ENCODE peak calls at places on chromosomes 13 and 19, in nine cellular contexts. One of them, this sample, is unnamed.

GRCh38 chr13:20492641-20493040 is 33.0 kb downstream of the CRYL1 start:
- DNase-seq in stomach: no peak
- DNase-seq in ascending aorta: no peak
- DNase-seq in DND-41: peak; percentile 39
- DNase-seq in naive thymus-derived CD4-positive, alpha-beta T cell: no peak
- DNase-seq in heart right ventricle: no peak
- DNase-seq in body of pancreas: no peak
- DNase-seq in neural progenitor cell: peak; percentile 41
- DNase-seq in lower lobe of right lung: no peak
- DNase-seq in this sample: peak; percentile 36

GRCh38 chr19:35153701-35154534 is 617 bp upstream of the FXYD5 start:
- DNase-seq in lower lobe of right lung: peak; percentile 68
- DNase-seq in neural progenitor cell: peak; percentile 79
- DNase-seq in ascending aorta: no peak
- DNase-seq in naive thymus-derived CD4-positive, alpha-beta T cell: peak; percentile 56
- DNase-seq in DND-41: peak; percentile 78
- DNase-seq in body of pancreas: peak; percentile 43
- DNase-seq in heart right ventricle: no peak
- DNase-seq in stomach: peak; percentile 58
- DNase-seq in this sample: no peak

GRCh38 chr19:46413262-46414031 is at the start of gene CCDC8:
- DNase-seq in DND-41: no peak
- DNase-seq in neural progenitor cell: peak; percentile 97
- DNase-seq in body of pancreas: peak; percentile 94
- DNase-seq in naive thymus-derived CD4-positive, alpha-beta T cell: no peak
- DNase-seq in heart right ventricle: peak; percentile 86
- DNase-seq in ascending aorta: peak; percentile 92
- DNase-seq in lower lobe of right lung: peak; percentile 75
- DNase-seq in stomach: no peak
- DNase-seq in this sample: peak; percentile 98

GRCh38 chr19:29660835-29661234 is 4.4 kb upstream of the PLEKHF1 start:
- DNase-seq in neural progenitor cell: no peak
- DNase-seq in heart right ventricle: no peak
- DNase-seq in naive thymus-derived CD4-positive, alpha-beta T cell: peak; percentile 66
- DNase-seq in ascending aorta: no peak
- DNase-seq in DND-41: no peak
- DNase-seq in lower lobe of right lung: no peak
- DNase-seq in stomach: no peak
- DNase-seq in body of pancreas: no peak
- DNase-seq in this sample: no peak

GRCh38 chr13:63433546-63434150 is 2018.0 kb upstream of the PCDH20 start:
- DNase-seq in neural progenitor cell: no peak
- DNase-seq in naive thymus-derived CD4-positive, alpha-beta T cell: no peak
- DNase-seq in heart right ventricle: no peak
- DNase-seq in ascending aorta: no peak
- DNase-seq in stomach: no peak
- DNase-seq in body of pancreas: no peak
- DNase-seq in lower lobe of right lung: no peak
- DNase-seq in DND-41: no peak
- DNase-seq in this sample: peak; percentile 7

GRCh38 chr13:43580280-43580679 is 206.5 kb downstream of the ENOX1 start:
- DNase-seq in body of pancreas: no peak
- DNase-seq in DND-41: no peak
- DNase-seq in naive thymus-derived CD4-positive, alpha-beta T cell: no peak
- DNase-seq in lower lobe of right lung: no peak
- DNase-seq in heart right ventricle: no peak
- DNase-seq in stomach: no peak
- DNase-seq in ascending aorta: no peak
- DNase-seq in neural progenitor cell: no peak
- DNase-seq in this sample: no peak

GRCh38 chr19:46508206-46508605 is 12.5 kb upstream of the PNMA8B start:
- DNase-seq in DND-41: no peak
- DNase-seq in body of pancreas: no peak
- DNase-seq in heart right ventricle: no peak
- DNase-seq in lower lobe of right lung: no peak
- DNase-seq in ascending aorta: no peak
- DNase-seq in neural progenitor cell: no peak
- DNase-seq in stomach: no peak
- DNase-seq in naive thymus-derived CD4-positive, alpha-beta T cell: no peak
- DNase-seq in this sample: no peak

GRCh38 chr13:21670006-21670882 is 629 bp upstream of the FGF9 start:
- DNase-seq in lower lobe of right lung: peak; percentile 62
- DNase-seq in neural progenitor cell: peak; percentile 87
- DNase-seq in naive thymus-derived CD4-positive, alpha-beta T cell: peak; percentile 38
- DNase-seq in ascending aorta: no peak
- DNase-seq in DND-41: peak; percentile 71
- DNase-seq in body of pancreas: peak; percentile 46
- DNase-seq in heart right ventricle: peak; percentile 59
- DNase-seq in stomach: peak; percentile 48
- DNase-seq in this sample: peak; percentile 71

GRCh38 chr19:35468637-35469036 is 20.6 kb downstream of the FFAR2 start:
- DNase-seq in ascending aorta: no peak
- DNase-seq in stomach: peak; percentile 70
- DNase-seq in heart right ventricle: peak; percentile 36
- DNase-seq in body of pancreas: peak; percentile 77
- DNase-seq in neural progenitor cell: peak; percentile 59
- DNase-seq in DND-41: peak; percentile 49
- DNase-seq in naive thymus-derived CD4-positive, alpha-beta T cell: peak; percentile 30
- DNase-seq in lower lobe of right lung: peak; percentile 67
- DNase-seq in this sample: peak; percentile 22

GRCh38 chr19:12656899-12657571 is 9.5 kb downstream of the MAN2B1 start:
- DNase-seq in heart right ventricle: no peak
- DNase-seq in DND-41: peak; percentile 43
- DNase-seq in neural progenitor cell: no peak
- DNase-seq in body of pancreas: peak; percentile 50
- DNase-seq in naive thymus-derived CD4-positive, alpha-beta T cell: no peak
- DNase-seq in lower lobe of right lung: no peak
- DNase-seq in ascending aorta: no peak
- DNase-seq in stomach: no peak
- DNase-seq in this sample: no peak

GRCh38 chr13:59201836-59202235 is 961.9 kb downstream of the DIAPH3 start:
- DNase-seq in lower lobe of right lung: no peak
- DNase-seq in naive thymus-derived CD4-positive, alpha-beta T cell: no peak
- DNase-seq in neural progenitor cell: no peak
- DNase-seq in ascending aorta: no peak
- DNase-seq in DND-41: no peak
- DNase-seq in heart right ventricle: no peak
- DNase-seq in stomach: no peak
- DNase-seq in body of pancreas: no peak
- DNase-seq in this sample: no peak

DNA sequence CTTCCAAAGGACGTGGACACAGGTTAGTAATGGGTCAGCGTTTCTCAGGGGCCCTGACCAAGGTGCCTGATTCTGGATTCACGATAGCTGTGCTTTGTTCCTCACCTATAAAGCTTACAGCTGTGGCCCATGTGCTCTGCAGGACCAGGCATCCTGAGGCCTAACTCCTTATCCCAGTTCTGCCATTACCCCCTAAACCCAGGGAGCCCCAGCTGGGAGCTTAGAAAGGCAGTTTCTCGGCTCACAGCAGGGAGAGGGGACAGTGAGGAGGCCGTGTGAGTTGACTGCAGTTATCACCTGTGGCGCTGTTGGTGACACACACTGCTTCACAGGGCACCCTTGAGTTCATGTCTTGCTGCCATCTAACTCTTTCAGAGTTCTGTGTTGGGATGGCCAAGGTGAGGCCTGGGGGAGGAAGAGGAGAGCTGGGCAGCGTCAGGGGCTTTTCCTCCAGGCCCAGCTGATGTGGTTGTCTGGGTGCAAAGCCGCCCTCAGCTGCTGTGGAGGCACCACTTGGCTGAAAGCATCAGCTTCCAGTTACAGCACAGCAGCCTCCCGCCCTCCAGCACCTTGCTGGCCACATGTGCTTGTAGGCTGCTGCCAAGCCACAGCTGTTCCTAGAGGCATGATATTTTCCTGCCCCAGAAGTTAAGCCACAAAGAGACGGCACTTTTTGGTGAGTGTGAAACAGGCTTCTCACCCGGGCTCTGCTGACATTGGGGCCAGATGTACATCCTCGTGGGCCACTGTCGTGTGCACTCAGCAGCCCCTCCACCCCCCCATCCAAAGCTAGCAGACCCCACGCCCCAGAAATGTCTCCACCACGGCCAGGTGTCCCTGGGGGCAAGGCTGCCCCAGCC is 99.6 kb upstream of the MCF2L start:
- DNase-seq in naive thymus-derived CD4-positive, alpha-beta T cell: no peak
- DNase-seq in neural progenitor cell: no peak
- DNase-seq in stomach: no peak
- DNase-seq in lower lobe of right lung: no peak
- DNase-seq in DND-41: no peak
- DNase-seq in heart right ventricle: no peak
- DNase-seq in body of pancreas: no peak
- DNase-seq in ascending aorta: peak; percentile 49
- DNase-seq in this sample: peak; percentile 87
- H3K36me3 ChIP-seq in naive thymus-derived CD4-positive, alpha-beta T cell: no peaks in the 10 kb centered on the region
- H3K36me3 ChIP-seq in neural progenitor cell: no peaks in the 10 kb centered on the region
- H3K36me3 ChIP-seq in stomach: peaks cover 39% of the 10 kb centered on the region
- H3K36me3 ChIP-seq in lower lobe of right lung: peaks cover 66% of the 10 kb centered on the region
- H3K36me3 ChIP-seq in DND-41: peaks cover 22% of the 10 kb centered on the region
- H3K36me3 ChIP-seq in heart right ventricle: peaks cover 60% of the 10 kb centered on the region
- H3K36me3 ChIP-seq in body of pancreas: peaks cover 6% of the 10 kb centered on the region
- H3K36me3 ChIP-seq in ascending aorta: peaks cover 8% of the 10 kb centered on the region
- H3K36me3 ChIP-seq in this sample: no peaks in the 10 kb centered on the region

GRCh38 chr19:289651-290538 is 1.3 kb downstream of the PLPP2 start:
- DNase-seq in stomach: peak; percentile 87
- DNase-seq in neural progenitor cell: no peak
- DNase-seq in naive thymus-derived CD4-positive, alpha-beta T cell: no peak
- DNase-seq in body of pancreas: peak; percentile 92
- DNase-seq in lower lobe of right lung: peak; percentile 69
- DNase-seq in ascending aorta: no peak
- DNase-seq in heart right ventricle: no peak
- DNase-seq in DND-41: no peak
- DNase-seq in this sample: no peak
- H3K27ac ChIP-seq in stomach: peak overlapping the region; percentile 92
- H3K27ac ChIP-seq in neural progenitor cell: no peak overlapping the region
- H3K27ac ChIP-seq in naive thymus-derived CD4-positive, alpha-beta T cell: no peak overlapping the region
- H3K27ac ChIP-seq in body of pancreas: peak overlapping the region; percentile 86
- H3K27ac ChIP-seq in lower lobe of right lung: peak overlapping the region; percentile 40
- H3K27ac ChIP-seq in ascending aorta: no peak overlapping the region
- H3K27ac ChIP-seq in heart right ventricle: no peak overlapping the region
- H3K27ac ChIP-seq in DND-41: no peak overlapping the region
- H3K27ac ChIP-seq in this sample: no peak overlapping the region

GRCh38 chr19:1276620-1277007 is 1.3 kb downstream of the FAM174C start:
- DNase-seq in naive thymus-derived CD4-positive, alpha-beta T cell: no peak
- DNase-seq in lower lobe of right lung: no peak
- DNase-seq in heart right ventricle: no peak
- DNase-seq in ascending aorta: no peak
- DNase-seq in neural progenitor cell: no peak
- DNase-seq in stomach: no peak
- DNase-seq in DND-41: no peak
- DNase-seq in body of pancreas: no peak
- DNase-seq in this sample: no peak

GRCh38 chr19:1274852-1275259 is 474 bp upstream of the FAM174C start:
- DNase-seq in neural progenitor cell: peak; percentile 67
- DNase-seq in stomach: no peak
- DNase-seq in ascending aorta: no peak
- DNase-seq in heart right ventricle: no peak
- DNase-seq in naive thymus-derived CD4-positive, alpha-beta T cell: no peak
- DNase-seq in body of pancreas: no peak
- DNase-seq in lower lobe of right lung: peak; percentile 58
- DNase-seq in DND-41: no peak
- DNase-seq in this sample: no peak

GRCh38 chr19:1274081-1274851 is 1.1 kb upstream of the FAM174C start:
- DNase-seq in heart right ventricle: no peak
- DNase-seq in stomach: no peak
- DNase-seq in ascending aorta: no peak
- DNase-seq in DND-41: no peak
- DNase-seq in body of pancreas: peak; percentile 47
- DNase-seq in lower lobe of right lung: no peak
- DNase-seq in naive thymus-derived CD4-positive, alpha-beta T cell: no peak
- DNase-seq in neural progenitor cell: no peak
- DNase-seq in this sample: no peak

GRCh38 chr19:1275976-1276619 is 768 bp downstream of the FAM174C start:
- DNase-seq in DND-41: no peak
- DNase-seq in ascending aorta: no peak
- DNase-seq in neural progenitor cell: no peak
- DNase-seq in body of pancreas: peak; percentile 53
- DNase-seq in naive thymus-derived CD4-positive, alpha-beta T cell: no peak
- DNase-seq in lower lobe of right lung: no peak
- DNase-seq in stomach: no peak
- DNase-seq in heart right ventricle: no peak
- DNase-seq in this sample: no peak

DNA sequence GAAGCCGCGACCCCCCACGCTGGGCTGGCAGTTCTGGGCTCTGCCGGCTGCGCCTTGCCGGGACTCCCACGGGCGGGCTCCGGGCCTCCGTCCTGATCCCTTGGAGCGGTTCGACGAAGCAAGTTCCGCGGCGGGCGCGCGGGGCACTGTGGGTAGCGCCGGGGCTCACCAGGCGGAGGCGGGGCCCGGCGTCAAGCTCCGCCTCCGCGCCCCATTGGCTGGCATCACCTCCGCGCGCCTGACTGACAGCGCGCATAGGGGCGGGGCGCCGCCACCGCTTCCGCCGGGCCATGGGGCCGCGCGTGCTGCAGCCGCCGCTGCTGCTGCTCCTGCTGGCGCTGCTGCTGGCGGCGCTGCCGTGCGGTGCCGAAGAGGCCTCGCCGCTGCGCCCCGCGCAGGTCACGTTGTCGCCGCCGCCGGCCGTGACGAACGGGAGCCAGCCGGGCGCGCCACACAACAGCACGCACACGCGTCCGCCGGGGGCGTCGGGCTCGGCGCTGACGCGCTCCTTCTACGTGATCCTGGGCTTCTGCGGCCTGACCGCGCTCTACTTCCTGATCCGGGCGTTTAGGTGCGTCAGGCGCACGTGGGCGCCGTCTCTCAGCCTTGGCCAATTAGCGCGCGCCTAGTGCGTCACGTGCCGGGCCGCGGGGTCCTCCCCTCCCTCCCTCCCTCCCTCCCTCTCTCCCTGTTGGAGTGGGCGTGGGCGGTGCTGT is at the start of gene FAM174C:
- DNase-seq in naive thymus-derived CD4-positive, alpha-beta T cell: peak; percentile 96
- DNase-seq in lower lobe of right lung: peak; percentile 97
- DNase-seq in stomach: peak; percentile 96
- DNase-seq in DND-41: peak; percentile 97
- DNase-seq in heart right ventricle: peak; percentile 95
- DNase-seq in neural progenitor cell: peak; percentile 98
- DNase-seq in ascending aorta: peak; percentile 96
- DNase-seq in body of pancreas: peak; percentile 95
- DNase-seq in this sample: peak; percentile 96
- H3K4me1 ChIP-seq in naive thymus-derived CD4-positive, alpha-beta T cell: peaks cover 46% of the 10 kb centered on the region
- H3K4me1 ChIP-seq in lower lobe of right lung: peaks cover 69% of the 10 kb centered on the region
- H3K4me1 ChIP-seq in stomach: peaks cover 55% of the 10 kb centered on the region
- H3K4me1 ChIP-seq in DND-41: peaks cover 64% of the 10 kb centered on the region
- H3K4me1 ChIP-seq in heart right ventricle: peaks cover 58% of the 10 kb centered on the region
- H3K4me1 ChIP-seq in neural progenitor cell: peaks cover 34% of the 10 kb centered on the region
- H3K4me1 ChIP-seq in ascending aorta: peaks cover 51% of the 10 kb centered on the region
- H3K4me1 ChIP-seq in body of pancreas: peaks cover 61% of the 10 kb centered on the region
- H3K4me1 ChIP-seq in this sample: no peaks in the 10 kb centered on the region

GRCh38 chr19:50379602-50380001 is 3.3 kb downstream of the NR1H2 start:
- DNase-seq in DND-41: no peak
- DNase-seq in ascending aorta: no peak
- DNase-seq in body of pancreas: no peak
- DNase-seq in neural progenitor cell: no peak
- DNase-seq in lower lobe of right lung: no peak
- DNase-seq in naive thymus-derived CD4-positive, alpha-beta T cell: no peak
- DNase-seq in stomach: no peak
- DNase-seq in heart right ventricle: no peak
- DNase-seq in this sample: no peak
- H3K36me3 ChIP-seq in DND-41: peaks cover 56% of the 10 kb centered on the region
- H3K36me3 ChIP-seq in ascending aorta: peaks cover 51% of the 10 kb centered on the region
- H3K36me3 ChIP-seq in body of pancreas: peaks cover 23% of the 10 kb centered on the region
- H3K36me3 ChIP-seq in neural progenitor cell: no peaks in the 10 kb centered on the region
- H3K36me3 ChIP-seq in lower lobe of right lung: peaks cover 60% of the 10 kb centered on the region
- H3K36me3 ChIP-seq in naive thymus-derived CD4-positive, alpha-beta T cell: no peaks in the 10 kb centered on the region
- H3K36me3 ChIP-seq in stomach: peaks cover 60% of the 10 kb centered on the region
- H3K36me3 ChIP-seq in heart right ventricle: peaks cover 60% of the 10 kb centered on the region
- H3K36me3 ChIP-seq in this sample: peaks cover 3% of the 10 kb centered on the region